ENCODE peak calls at places on chromosomes 16 and 17, in seven cellular contexts. O is fibroblast of villous mesenchyme, F is GM23338, W is stomach, S is astrocyte of the spinal cord, Y is MCF 10A, T is progenitor cell of endocrine pancreas. I is an unnamed sample.

GRCh38 chr16:30429418-30429677 is 482 bp downstream of the DCTPP1 start:
- DNase-seq in O (no peak), F (peak), W (no peak), S (no peak), Y (no peak), T (no peak), I (no peak)

GRCh38 chr16:75514296-75514695 is 19.1 kb upstream of the CHST6 start:
- DNase-seq in O (no peak), F (no peak), W (no peak), S (no peak), Y (no peak), T (no peak), I (no peak)

GRCh38 chr16:50267151-50267631 is 840 bp downstream of the ADCY7 start:
- DNase-seq in O (no peak), F (no peak), W (no peak), S (no peak), Y (no peak), T (no peak), I (no peak)

GRCh38 chr17:76524598-76525512 is 12.7 kb downstream of the CYGB start:
- DNase-seq in O (peak), F (no peak), W (peak), S (no peak), Y (peak), T (no peak), I (peak)

GRCh38 chr16:75019586-75019985 is 20.8 kb downstream of the ZNRF1 start:
- DNase-seq in O (no peak), F (no peak), W (no peak), S (no peak), Y (no peak), T (no peak), I (no peak)

GRCh38 chr16:51391798-51392511 is 240.9 kb upstream of the SALL1 start:
- DNase-seq in O (no peak), F (peak), W (no peak), S (no peak), Y (no peak), T (no peak), I (no peak)

GRCh38 chr17:2082003-2082862 is 27.3 kb downstream of the HIC1 start:
- DNase-seq in O (peak), F (no peak), W (no peak), S (no peak), Y (no peak), T (no peak), I (no peak)

GRCh38 chr16:85944572-85945423 is 45.8 kb downstream of the IRF8 start:
- DNase-seq in O (no peak), F (no peak), W (no peak), S (no peak), Y (no peak), T (no peak), I (no peak)

GRCh38 chr17:75645501-75645888 is 12.3 kb downstream of the SMIM5 start:
- DNase-seq in O (peak), F (no peak), W (peak), S (peak), Y (peak), T (no peak), I (peak)

GRCh38 chr17:28041844-28042656 is 427 bp upstream of the NLK start:
- DNase-seq in O (no peak), F (peak), W (no peak), S (no peak), Y (no peak), T (no peak), I (no peak)

GRCh38 chr17:33038740-33039139 is 47.1 kb downstream of the SPACA3 start:
- DNase-seq in O (peak), F (peak), W (no peak), S (no peak), Y (peak), T (peak), I (no peak)
- TF ChIP-seq CTCF in O (peak), F (peak), W (no peak), S (peak), Y (peak), T (peak), I (no peak)

GRCh38 chr17:34711646-34712045 is 132.3 kb downstream of the TMEM132E start:
- DNase-seq in O (no peak), F (no peak), W (no peak), S (no peak), Y (no peak), T (no peak), I (no peak)
- TF ChIP-seq CTCF in O (no peak), F (no peak), W (no peak), S (no peak), Y (no peak), T (no peak), I (no peak)

DNA sequence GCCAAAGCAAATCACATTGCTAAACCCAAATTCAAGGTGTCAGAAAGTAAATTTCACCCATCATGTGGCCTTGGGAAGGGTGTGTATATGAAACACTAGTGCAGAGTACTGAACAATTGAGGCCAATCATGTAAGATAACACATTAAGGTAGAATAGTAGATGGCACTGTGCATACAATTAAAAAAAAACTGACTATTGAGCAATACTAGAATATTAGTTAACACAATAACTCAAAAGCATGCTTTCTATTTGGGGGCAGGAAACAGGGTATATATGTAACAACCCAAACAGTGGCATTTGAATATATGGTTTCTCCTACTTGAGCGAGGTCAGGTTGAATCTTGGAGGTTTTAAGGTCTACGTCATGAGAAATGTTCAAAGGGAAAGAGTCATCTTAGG is 63.0 kb upstream of the DYNLRB2 start:
- DNase-seq in O (no peak), F (no peak), W (no peak), S (no peak), Y (no peak), T (no peak), I (no peak)
- TF ChIP-seq CTCF in O (no peak), F (no peak), W (no peak), S (no peak), Y (no peak), T (no peak), I (no peak)

GRCh38 chr17:41061969-41062368 is 2.1 kb upstream of the KRTAP2-3 start:
- DNase-seq in O (peak), F (no peak), W (no peak), S (peak), Y (no peak), T (no peak), I (no peak)
- TF ChIP-seq CTCF in O (no peak), F (no peak), W (no peak), S (no peak), Y (no peak), T (no peak), I (no peak)

GRCh38 chr17:29085223-29085622 is 42.3 kb downstream of the PIPOX start:
- DNase-seq in O (no peak), F (no peak), W (no peak), S (no peak), Y (no peak), T (no peak), I (no peak)
- TF ChIP-seq CTCF in O (no peak), F (no peak), W (no peak), S (no peak), Y (no peak), T (no peak), I (no peak)

I was measured in lung.